ENCODE peak calls at places on chromosomes 16 and 17, in six cellular contexts. V is K562, Q is GM12878, M is GM12891, R is H1, H is HepG2. X is an unnamed sample.

GRCh38 chr17:72510454-72511016 is 389.7 kb downstream of the SOX9 start:
- DNase-seq in V (no peak), Q (peak; percentile 92), M (no peak), R (no peak), H (no peak), X (no peak)

GRCh38 chr16:27823438-27823820 is 240.1 kb downstream of the GSG1L start:
- DNase-seq in V (no peak), Q (no peak), M (no peak), R (no peak), H (no peak), X (no peak)

GRCh38 chr17:81510524-81510797 is 2.1 kb downstream of the ACTG1 start:
- DNase-seq in V (no peak), Q (no peak), M (no peak), R (no peak), H (no peak), X (no peak)

GRCh38 chr17:29237476-29238132 is 9.1 kb upstream of the CRYBA1 start:
- DNase-seq in V (no peak), Q (no peak), M (no peak), R (no peak), H (no peak), X (no peak)

GRCh38 chr17:67050476-67051154 is 6.3 kb downstream of the CACNG1 start:
- DNase-seq in V (no peak), Q (no peak), M (no peak), R (no peak), H (no peak), X (no peak)

GRCh38 chr16:28486266-28486665 is 5.6 kb downstream of the CLN3 start:
- DNase-seq in V (no peak), Q (no peak), M (no peak), R (no peak), H (no peak), X (no peak)

GRCh38 chr16:67562918-67563707 is 787 bp downstream of the CTCF start:
- DNase-seq in V (peak; percentile 59), Q (no peak), M (no peak), R (no peak), H (peak; percentile 40), X (no peak)

GRCh38 chr16:81738831-81739496 is 40.1 kb upstream of the PLCG2 start:
- DNase-seq in V (peak; percentile 64), Q (no peak), M (no peak), R (no peak), H (no peak), X (no peak)

GRCh38 chr17:12089809-12090384 is 69.2 kb downstream of the MAP2K4 start:
- DNase-seq in V (peak; percentile 21), Q (no peak), M (no peak), R (no peak), H (peak; percentile 69), X (no peak)

GRCh38 chr16:71626858-71627213 is 852 bp downstream of the MARVELD3 start:
- DNase-seq in V (peak; percentile 33), Q (no peak), M (peak; percentile 51), R (no peak), H (no peak), X (peak; percentile 45)

GRCh38 chr17:65104541-65104940 is 32.6 kb upstream of the RGS9 start:
- DNase-seq in V (no peak), Q (no peak), M (no peak), R (no peak), H (no peak), X (no peak)

GRCh38 chr17:73293031-73293430 is 18.8 kb downstream of the CDC42EP4 start:
- DNase-seq in V (no peak), Q (no peak), M (no peak), R (no peak), H (no peak), X (no peak)

GRCh38 chr17:27540300-27541105 is 84.3 kb downstream of the KSR1 start:
- DNase-seq in V (no peak), Q (no peak), M (no peak), R (no peak), H (peak; percentile 66), X (no peak)

GRCh38 chr17:3558603-3559269 is 1.1 kb upstream of the TRPV3 start:
- DNase-seq in V (no peak), Q (peak; percentile 87), M (peak; percentile 83), R (no peak), H (no peak), X (peak; percentile 83)

GRCh38 chr16:66660422-66661209 is 35.9 kb downstream of the CMTM4 start:
- DNase-seq in V (peak; percentile 89), Q (no peak), M (no peak), R (no peak), H (peak; percentile 84), X (no peak)

GRCh38 chr17:82866521-82867214 is 26.8 kb upstream of the ZNF750 start:
- DNase-seq in V (no peak), Q (no peak), M (no peak), R (no peak), H (no peak), X (no peak)

GRCh38 chr16:6803171-6803570 is 529.5 kb upstream of the RBFOX1 start:
- DNase-seq in V (no peak), Q (no peak), M (no peak), R (no peak), H (no peak), X (no peak)

GRCh38 chr16:80802902-80803301 is 1.5 kb downstream of the CDYL2 start:
- DNase-seq in V (no peak), Q (no peak), M (no peak), R (no peak), H (no peak), X (no peak)

GRCh38 chr17:80899402-80900268 is 92.0 kb upstream of the CHMP6 start:
- DNase-seq in V (peak; percentile 81), Q (no peak), M (peak; percentile 75), R (peak; percentile 29), H (peak; percentile 29), X (no peak)

GRCh38 chr17:1647802-1648581 is 1.7 kb downstream of the RILP start:
- DNase-seq in V (no peak), Q (no peak), M (no peak), R (no peak), H (no peak), X (no peak)

GRCh38 chr16:74201561-74201960 is 95.1 kb upstream of the PSMD7 start:
- DNase-seq in V (no peak), Q (no peak), M (no peak), R (no peak), H (no peak), X (no peak)

GRCh38 chr17:27294689-27295630 is 1.0 kb downstream of the WSB1 start:
- DNase-seq in V (peak; percentile 74), Q (peak; percentile 66), M (peak; percentile 11), R (no peak), H (peak; percentile 31), X (peak; percentile 23)

GRCh38 chr16:81558444-81559175 is 114.0 kb downstream of the CMIP start:
- DNase-seq in V (peak; percentile 56), Q (no peak), M (no peak), R (no peak), H (peak; percentile 83), X (no peak)

GRCh38 chr16:62190426-62190825 is 154.2 kb upstream of the CDH8 start:
- DNase-seq in V (no peak), Q (no peak), M (no peak), R (no peak), H (peak; percentile 24), X (no peak)

GRCh38 chr17:7167832-7168231 is 11.3 kb downstream of the ASGR1 start:
- DNase-seq in V (no peak), Q (no peak), M (no peak), R (no peak), H (peak; percentile 56), X (no peak)

GRCh38 chr16:17307501-17307900 is 163.3 kb downstream of the XYLT1 start:
- DNase-seq in V (no peak), Q (no peak), M (no peak), R (no peak), H (no peak), X (no peak)

GRCh38 chr17:15261818-15262290 is 3.3 kb downstream of the PMP22 start:
- DNase-seq in V (no peak), Q (no peak), M (no peak), R (no peak), H (no peak), X (no peak)

GRCh38 chr16:24829153-24829552 is 16.6 kb upstream of the SLC5A11 start:
- DNase-seq in V (peak; percentile 49), Q (no peak), M (no peak), R (no peak), H (no peak), X (no peak)

DNA sequence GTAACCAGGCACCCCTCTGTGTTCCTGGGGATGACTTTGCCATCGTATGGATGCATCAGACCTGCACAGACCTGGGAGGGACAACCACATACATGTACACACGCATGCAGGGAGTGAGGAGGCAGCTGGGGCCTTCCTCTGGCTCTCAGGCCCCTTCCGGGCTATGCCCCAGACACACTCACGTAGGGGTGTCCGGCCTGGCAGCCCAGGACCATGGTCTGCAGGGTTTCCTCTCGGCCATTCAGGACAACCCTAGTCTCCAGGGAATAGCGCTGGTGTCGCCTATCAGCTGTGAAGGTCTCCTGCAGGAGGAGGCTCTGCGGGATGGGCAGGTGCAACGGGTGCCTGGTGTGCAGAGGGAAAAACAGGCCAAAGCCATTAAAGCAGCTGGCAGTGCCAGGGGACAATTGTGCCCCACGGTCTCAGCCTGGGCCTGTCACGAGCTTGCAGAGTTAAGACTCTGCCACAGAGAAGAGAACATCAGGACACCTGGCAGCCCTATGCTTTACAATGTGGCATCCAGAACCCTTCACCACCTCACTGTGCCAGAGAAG is 101.4 kb downstream of the RMI2 start:
- DNase-seq in V (no peak), Q (no peak), M (no peak), R (no peak), H (no peak), X (no peak)
- TF ChIP-seq POLR2A in V (no peak), Q (no peak), M (no peak), R (no peak), H (no peak), X (no peak)

GRCh38 chr16:29697391-29697790 is 18.4 kb downstream of the QPRT start:
- DNase-seq in V (no peak), Q (no peak), M (no peak), R (no peak), H (no peak), X (no peak)
- TF ChIP-seq TAF1 in V (no peak), Q (no peak), M (no peak), R (no peak), H (no peak), X (no peak)

GRCh38 chr16:14070877-14071575 is at the start of gene MRTFB:
- DNase-seq in V (peak; percentile 90), Q (peak; percentile 25), M (peak; percentile 80), R (peak; percentile 74), H (peak; percentile 80), X (peak; percentile 76)
- TF ChIP-seq POLR2AphosphoS5 in V (no peak), Q (no peak), M (no peak), R (peak; percentile 71), H (peak; percentile 82), X (no peak)

DNA sequence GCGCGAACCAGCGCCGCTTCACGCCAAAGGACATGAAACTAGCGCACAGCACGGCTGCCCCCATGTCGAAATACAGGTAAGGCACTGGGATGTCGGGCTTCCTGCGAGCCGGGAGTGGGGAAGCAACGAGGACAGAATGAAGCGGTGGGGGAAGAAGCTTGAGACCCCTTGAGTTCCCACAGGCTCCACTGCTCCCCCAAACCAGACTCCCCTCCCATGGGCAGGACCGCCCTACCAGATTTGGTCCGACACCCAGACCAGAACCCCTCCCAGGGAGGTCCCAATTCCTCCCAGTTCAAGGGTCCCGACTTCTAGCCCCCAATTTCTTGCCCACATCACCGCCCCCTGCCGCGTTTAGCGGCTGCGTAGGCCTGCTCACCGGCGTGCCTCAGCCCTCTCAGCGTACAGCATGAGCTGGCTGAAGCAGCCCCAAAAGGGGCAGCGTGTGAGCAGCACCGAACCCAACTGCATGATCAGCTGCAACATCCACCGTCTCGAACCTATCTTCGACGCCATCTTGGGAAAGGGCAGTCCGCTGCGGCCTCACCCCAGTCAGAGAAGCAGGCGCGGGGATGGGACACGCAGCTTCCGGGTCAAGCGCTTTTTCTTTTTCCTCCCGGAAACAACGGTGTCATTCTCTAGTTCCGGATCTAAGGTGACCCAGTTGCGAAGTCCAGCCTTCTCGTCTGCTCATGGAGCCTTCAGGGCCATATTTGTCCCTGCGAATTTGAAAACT is at the start of gene TMEM101:
- DNase-seq in V (peak; percentile 95), Q (peak; percentile 74), M (peak; percentile 96), R (peak; percentile 82), H (peak; percentile 92), X (peak; percentile 95)
- TF ChIP-seq POLR2A in V (peak; percentile 87), Q (peak; percentile 90), M (peak; percentile 90), R (peak; percentile 86), H (peak; percentile 89), X (peak; percentile 85)